ENCODE peak calls at places on chromosomes 3 and 15, in eight cellular contexts. S is stimulated activated CD4-positive, alpha-beta T cell treated with anti-CD3 and anti-CD28 coated beads, Interleukin-2, amount 100 ng/mL, for 48 hours; Q is psoas muscle; E is iris pigment epithelial cell; X is Daoy; V is cardiac septum; F is activated T-cell treated with anti-CD3 and anti-CD28 coated beads for 24 hours; D is 8988T. U is an unnamed sample.

GRCh38 chr3:79968418-79968817 is 200.6 kb upstream of the ROBO1 start:
- DNase-seq in S (no peak), Q (no peak), E (no peak), X (no peak), V (no peak), F (no peak), D (no peak), U (no peak)

GRCh38 chr3:127915115-127915936 is at the start of gene KBTBD12:
- DNase-seq in S (no peak), Q (peak; percentile 94), E (no peak), X (no peak), V (peak; percentile 89), F (no peak), D (no peak), U (peak; percentile 50)

GRCh38 chr3:38084019-38084968 is 45.3 kb downstream of the DLEC1 start:
- DNase-seq in S (no peak), Q (no peak), E (peak; percentile 29), X (no peak), V (no peak), F (no peak), D (peak; percentile 64), U (peak; percentile 62)

GRCh38 chr15:71747128-71748083 is 62.9 kb upstream of the NR2E3 start:
- DNase-seq in S (no peak), Q (no peak), E (peak; percentile 93), X (peak; percentile 67), V (no peak), F (no peak), D (no peak), U (no peak)

GRCh38 chr15:57343526-57343925 is 32.8 kb upstream of the CGNL1 start:
- DNase-seq in S (no peak), Q (no peak), E (no peak), X (no peak), V (no peak), F (no peak), D (no peak), U (peak; percentile 71)

GRCh38 chr3:190326930-190327329 is 4.7 kb upstream of the CLDN1 start:
- DNase-seq in S (no peak), Q (no peak), E (peak; percentile 49), X (no peak), V (no peak), F (no peak), D (no peak), U (no peak)

GRCh38 chr3:153961498-153961897 is 159.7 kb upstream of the ARHGEF26 start:
- DNase-seq in S (no peak), Q (no peak), E (no peak), X (no peak), V (no peak), F (no peak), D (no peak), U (no peak)

GRCh38 chr3:41241800-41242571 is 42.7 kb downstream of the CTNNB1 start:
- DNase-seq in S (no peak), Q (no peak), E (no peak), X (no peak), V (no peak), F (no peak), D (no peak), U (no peak)

GRCh38 chr15:52790166-52790708 is at the start of gene ONECUT1:
- DNase-seq in S (peak; percentile 68), Q (peak; percentile 75), E (no peak), X (peak; percentile 91), V (no peak), F (peak; percentile 41), D (peak; percentile 84), U (peak; percentile 80)

GRCh38 chr3:131503328-131503650 is 518 bp upstream of the MRPL3 start:
- DNase-seq in S (no peak), Q (no peak), E (no peak), X (no peak), V (no peak), F (no peak), D (no peak), U (peak; percentile 12)

GRCh38 chr15:90389513-90389912 is 1.5 kb downstream of the IQGAP1 start:
- DNase-seq in S (no peak), Q (no peak), E (no peak), X (no peak), V (no peak), F (no peak), D (no peak), U (peak; percentile 42)

GRCh38 chr3:108438542-108438941 is 71.9 kb downstream of the MYH15 start:
- DNase-seq in S (no peak), Q (no peak), E (no peak), X (no peak), V (no peak), F (no peak), D (no peak), U (no peak)

GRCh38 chr15:47384316-47384715 is 333.0 kb upstream of the SEMA6D start:
- DNase-seq in S (no peak), Q (no peak), E (peak; percentile 96), X (peak; percentile 66), V (no peak), F (no peak), D (no peak), U (peak; percentile 56)

GRCh38 chr3:24682141-24682547 is 187.5 kb upstream of the THRB start:
- DNase-seq in S (no peak), Q (no peak), E (peak; percentile 96), X (peak; percentile 51), V (no peak), F (no peak), D (no peak), U (no peak)

GRCh38 chr3:168162172-168162571 is 66.4 kb upstream of the GOLIM4 start:
- DNase-seq in S (no peak), Q (no peak), E (peak; percentile 5), X (no peak), V (no peak), F (no peak), D (no peak), U (no peak)

GRCh38 chr3:159798951-159799350 is 189.7 kb upstream of the IL12A start:
- DNase-seq in S (no peak), Q (no peak), E (peak; percentile 90), X (no peak), V (no peak), F (no peak), D (no peak), U (no peak)

GRCh38 chr15:57025264-57025939 is 107.0 kb downstream of the TCF12 start:
- DNase-seq in S (no peak), Q (no peak), E (peak; percentile 79), X (no peak), V (no peak), F (no peak), D (no peak), U (no peak)

GRCh38 chr3:177208223-177208622 is 10.9 kb upstream of the TBL1XR1 start:
- DNase-seq in S (no peak), Q (no peak), E (no peak), X (no peak), V (no peak), F (no peak), D (no peak), U (no peak)

GRCh38 chr15:42384597-42384996 is 25.3 kb downstream of the CAPN3 start:
- DNase-seq in S (no peak), Q (no peak), E (no peak), X (no peak), V (no peak), F (no peak), D (no peak), U (no peak)

GRCh38 chr15:96115642-96116041 is 214.9 kb upstream of the NR2F2 start:
- DNase-seq in S (no peak), Q (no peak), E (peak; percentile 87), X (peak; percentile 30), V (no peak), F (no peak), D (no peak), U (no peak)

GRCh38 chr3:170634663-170635096 is 48.8 kb upstream of the SLC7A14 start:
- DNase-seq in S (no peak), Q (no peak), E (no peak), X (no peak), V (no peak), F (no peak), D (no peak), U (no peak)

GRCh38 chr3:131713416-131714118 is 210.8 kb upstream of the MRPL3 start:
- DNase-seq in S (no peak), Q (no peak), E (no peak), X (no peak), V (no peak), F (no peak), D (no peak), U (no peak)

GRCh38 chr3:126418661-126419131 is 24.0 kb downstream of the CFAP100 start:
- DNase-seq in S (no peak), Q (no peak), E (no peak), X (no peak), V (peak; percentile 55), F (no peak), D (no peak), U (no peak)

GRCh38 chr15:41080144-41080543 is 35.9 kb downstream of the INO80 start:
- DNase-seq in S (no peak), Q (no peak), E (no peak), X (no peak), V (no peak), F (no peak), D (no peak), U (no peak)

GRCh38 chr15:65028338-65028737 is 1.1 kb downstream of the MTFMT start:
- DNase-seq in S (no peak), Q (no peak), E (no peak), X (no peak), V (no peak), F (no peak), D (no peak), U (no peak)

GRCh38 chr3:47343471-47343971 is 37.3 kb upstream of the PTPN23 start:
- DNase-seq in S (no peak), Q (no peak), E (no peak), X (no peak), V (no peak), F (no peak), D (no peak), U (no peak)

GRCh38 chr3:47541583-47542108 is 28.1 kb upstream of the ELP6 start:
- DNase-seq in S (no peak), Q (no peak), E (no peak), X (no peak), V (no peak), F (no peak), D (no peak), U (no peak)

GRCh38 chr3:110929811-110930210 is 141.8 kb upstream of the NECTIN3 start:
- DNase-seq in S (no peak), Q (no peak), E (peak; percentile 62), X (no peak), V (no peak), F (no peak), D (no peak), U (no peak)

GRCh38 chr3:170802164-170803151 is 67.5 kb downstream of the RPL22L1 start:
- DNase-seq in S (no peak), Q (no peak), E (peak; percentile 95), X (peak; percentile 92), V (no peak), F (no peak), D (no peak), U (no peak)

GRCh38 chr3:141243295-141243707 is 11.7 kb downstream of the PXYLP1 start:
- DNase-seq in S (peak; percentile 37), Q (no peak), E (peak; percentile 45), X (peak; percentile 70), V (no peak), F (peak; percentile 57), D (no peak), U (no peak)

GRCh38 chr3:13838421-13838820 is 41.5 kb downstream of the WNT7A start:
- DNase-seq in S (no peak), Q (no peak), E (no peak), X (no peak), V (no peak), F (no peak), D (no peak), U (no peak)